ENCODE peak calls at places on chromosome 4, in eight cellular contexts. One of them, this sample, is unnamed.

GRCh38 chr4:2698951-2699505 is 57.1 kb downstream of the TNIP2 start:
- DNase-seq in coronary artery: no peak
- DNase-seq in CD8-positive, alpha-beta T cell: no peak
- DNase-seq in neural progenitor cell: no peak
- DNase-seq in A549: no peak
- DNase-seq in cardiac muscle cell: no peak
- DNase-seq in psoas muscle: no peak
- DNase-seq in naive thymus-derived CD4-positive, alpha-beta T cell: no peak
- DNase-seq in this sample: no peak

GRCh38 chr4:83369825-83370639 is 35.4 kb upstream of the HPSE start:
- DNase-seq in coronary artery: no peak
- DNase-seq in CD8-positive, alpha-beta T cell: no peak
- DNase-seq in neural progenitor cell: no peak
- DNase-seq in A549: no peak
- DNase-seq in cardiac muscle cell: no peak
- DNase-seq in psoas muscle: no peak
- DNase-seq in naive thymus-derived CD4-positive, alpha-beta T cell: no peak
- DNase-seq in this sample: no peak

GRCh38 chr4:76990288-76991080 is 40.9 kb downstream of the SEPTIN11 start:
- DNase-seq in coronary artery: no peak
- DNase-seq in CD8-positive, alpha-beta T cell: no peak
- DNase-seq in neural progenitor cell: no peak
- DNase-seq in A549: no peak
- DNase-seq in cardiac muscle cell: no peak
- DNase-seq in psoas muscle: no peak
- DNase-seq in naive thymus-derived CD4-positive, alpha-beta T cell: no peak
- DNase-seq in this sample: peak

GRCh38 chr4:57055873-57056272 is 54.3 kb downstream of the IGFBP7 start:
- DNase-seq in coronary artery: no peak
- DNase-seq in CD8-positive, alpha-beta T cell: no peak
- DNase-seq in neural progenitor cell: no peak
- DNase-seq in A549: no peak
- DNase-seq in cardiac muscle cell: peak
- DNase-seq in psoas muscle: no peak
- DNase-seq in naive thymus-derived CD4-positive, alpha-beta T cell: no peak
- DNase-seq in this sample: no peak

GRCh38 chr4:21001490-21001889 is 301.2 kb downstream of the PACRGL start:
- DNase-seq in coronary artery: no peak
- DNase-seq in CD8-positive, alpha-beta T cell: no peak
- DNase-seq in neural progenitor cell: no peak
- DNase-seq in A549: no peak
- DNase-seq in cardiac muscle cell: no peak
- DNase-seq in psoas muscle: no peak
- DNase-seq in naive thymus-derived CD4-positive, alpha-beta T cell: no peak
- DNase-seq in this sample: no peak

GRCh38 chr4:7970031-7970946 is 30.6 kb upstream of the AFAP1 start:
- DNase-seq in coronary artery: no peak
- DNase-seq in CD8-positive, alpha-beta T cell: peak
- DNase-seq in neural progenitor cell: no peak
- DNase-seq in A549: no peak
- DNase-seq in cardiac muscle cell: no peak
- DNase-seq in psoas muscle: no peak
- DNase-seq in naive thymus-derived CD4-positive, alpha-beta T cell: peak
- DNase-seq in this sample: no peak

GRCh38 chr4:181479145-181479544 is 764.1 kb upstream of the TENM3 start:
- DNase-seq in coronary artery: no peak
- DNase-seq in CD8-positive, alpha-beta T cell: no peak
- DNase-seq in neural progenitor cell: peak
- DNase-seq in A549: no peak
- DNase-seq in cardiac muscle cell: no peak
- DNase-seq in psoas muscle: no peak
- DNase-seq in naive thymus-derived CD4-positive, alpha-beta T cell: no peak
- DNase-seq in this sample: no peak

GRCh38 chr4:123346330-123346940 is 50.2 kb upstream of the SPRY1 start:
- DNase-seq in coronary artery: no peak
- DNase-seq in CD8-positive, alpha-beta T cell: no peak
- DNase-seq in neural progenitor cell: no peak
- DNase-seq in A549: no peak
- DNase-seq in cardiac muscle cell: no peak
- DNase-seq in psoas muscle: no peak
- DNase-seq in naive thymus-derived CD4-positive, alpha-beta T cell: no peak
- DNase-seq in this sample: no peak

GRCh38 chr4:180449395-180449956 is 1793.7 kb upstream of the TENM3 start:
- DNase-seq in coronary artery: no peak
- DNase-seq in CD8-positive, alpha-beta T cell: no peak
- DNase-seq in neural progenitor cell: peak
- DNase-seq in A549: peak
- DNase-seq in cardiac muscle cell: peak
- DNase-seq in psoas muscle: no peak
- DNase-seq in naive thymus-derived CD4-positive, alpha-beta T cell: no peak
- DNase-seq in this sample: peak

GRCh38 chr4:126440297-126440696 is 1125.5 kb downstream of the FAT4 start:
- DNase-seq in coronary artery: no peak
- DNase-seq in CD8-positive, alpha-beta T cell: no peak
- DNase-seq in neural progenitor cell: peak
- DNase-seq in A549: no peak
- DNase-seq in cardiac muscle cell: no peak
- DNase-seq in psoas muscle: no peak
- DNase-seq in naive thymus-derived CD4-positive, alpha-beta T cell: no peak
- DNase-seq in this sample: no peak

GRCh38 chr4:83490876-83491450 is 6.1 kb upstream of the ABRAXAS1 start:
- DNase-seq in coronary artery: no peak
- DNase-seq in CD8-positive, alpha-beta T cell: peak
- DNase-seq in neural progenitor cell: peak
- DNase-seq in A549: peak
- DNase-seq in cardiac muscle cell: peak
- DNase-seq in psoas muscle: no peak
- DNase-seq in naive thymus-derived CD4-positive, alpha-beta T cell: peak
- DNase-seq in this sample: no peak

GRCh38 chr4:17276821-17277220 is 235.1 kb downstream of the QDPR start:
- DNase-seq in coronary artery: no peak
- DNase-seq in CD8-positive, alpha-beta T cell: no peak
- DNase-seq in neural progenitor cell: no peak
- DNase-seq in A549: no peak
- DNase-seq in cardiac muscle cell: no peak
- DNase-seq in psoas muscle: peak
- DNase-seq in naive thymus-derived CD4-positive, alpha-beta T cell: no peak
- DNase-seq in this sample: no peak

GRCh38 chr4:6343950-6344408 is 74.3 kb downstream of the WFS1 start:
- DNase-seq in coronary artery: no peak
- DNase-seq in CD8-positive, alpha-beta T cell: no peak
- DNase-seq in neural progenitor cell: no peak
- DNase-seq in A549: peak
- DNase-seq in cardiac muscle cell: no peak
- DNase-seq in psoas muscle: no peak
- DNase-seq in naive thymus-derived CD4-positive, alpha-beta T cell: no peak
- DNase-seq in this sample: peak

GRCh38 chr4:176123710-176124407 is 58.2 kb downstream of the WDR17 start:
- DNase-seq in coronary artery: no peak
- DNase-seq in CD8-positive, alpha-beta T cell: no peak
- DNase-seq in neural progenitor cell: peak
- DNase-seq in A549: no peak
- DNase-seq in cardiac muscle cell: peak
- DNase-seq in psoas muscle: no peak
- DNase-seq in naive thymus-derived CD4-positive, alpha-beta T cell: no peak
- DNase-seq in this sample: no peak

GRCh38 chr4:1244081-1244977 is 4.6 kb downstream of the CTBP1 start:
- DNase-seq in coronary artery: peak
- DNase-seq in CD8-positive, alpha-beta T cell: no peak
- DNase-seq in neural progenitor cell: no peak
- DNase-seq in A549: no peak
- DNase-seq in cardiac muscle cell: no peak
- DNase-seq in psoas muscle: peak
- DNase-seq in naive thymus-derived CD4-positive, alpha-beta T cell: peak
- DNase-seq in this sample: no peak

GRCh38 chr4:165124488-165124887 is 11.8 kb upstream of the TMEM192 start:
- DNase-seq in coronary artery: no peak
- DNase-seq in CD8-positive, alpha-beta T cell: no peak
- DNase-seq in neural progenitor cell: no peak
- DNase-seq in A549: no peak
- DNase-seq in cardiac muscle cell: no peak
- DNase-seq in psoas muscle: no peak
- DNase-seq in naive thymus-derived CD4-positive, alpha-beta T cell: no peak
- DNase-seq in this sample: no peak

GRCh38 chr4:65392488-65392887 is 277.8 kb downstream of the EPHA5 start:
- DNase-seq in coronary artery: no peak
- DNase-seq in CD8-positive, alpha-beta T cell: no peak
- DNase-seq in neural progenitor cell: no peak
- DNase-seq in A549: no peak
- DNase-seq in cardiac muscle cell: no peak
- DNase-seq in psoas muscle: no peak
- DNase-seq in naive thymus-derived CD4-positive, alpha-beta T cell: no peak
- DNase-seq in this sample: no peak

GRCh38 chr4:145735777-145736176 is 55.8 kb downstream of the C4orf51 start:
- DNase-seq in coronary artery: no peak
- DNase-seq in CD8-positive, alpha-beta T cell: no peak
- DNase-seq in neural progenitor cell: no peak
- DNase-seq in A549: no peak
- DNase-seq in cardiac muscle cell: peak
- DNase-seq in psoas muscle: no peak
- DNase-seq in naive thymus-derived CD4-positive, alpha-beta T cell: no peak
- DNase-seq in this sample: no peak

GRCh38 chr4:16085822-16086221 is 2.0 kb upstream of the PROM1 start:
- DNase-seq in coronary artery: no peak
- DNase-seq in CD8-positive, alpha-beta T cell: no peak
- DNase-seq in neural progenitor cell: no peak
- DNase-seq in A549: no peak
- DNase-seq in cardiac muscle cell: no peak
- DNase-seq in psoas muscle: no peak
- DNase-seq in naive thymus-derived CD4-positive, alpha-beta T cell: no peak
- DNase-seq in this sample: no peak

GRCh38 chr4:32129967-32130366 is 1409.8 kb downstream of the PCDH7 start:
- DNase-seq in coronary artery: no peak
- DNase-seq in CD8-positive, alpha-beta T cell: no peak
- DNase-seq in neural progenitor cell: no peak
- DNase-seq in A549: no peak
- DNase-seq in cardiac muscle cell: no peak
- DNase-seq in psoas muscle: no peak
- DNase-seq in naive thymus-derived CD4-positive, alpha-beta T cell: no peak
- DNase-seq in this sample: no peak

GRCh38 chr4:100076753-100077152 is 113.5 kb downstream of the DDIT4L start:
- DNase-seq in coronary artery: no peak
- DNase-seq in CD8-positive, alpha-beta T cell: no peak
- DNase-seq in neural progenitor cell: no peak
- DNase-seq in A549: no peak
- DNase-seq in cardiac muscle cell: no peak
- DNase-seq in psoas muscle: no peak
- DNase-seq in naive thymus-derived CD4-positive, alpha-beta T cell: no peak
- DNase-seq in this sample: no peak

GRCh38 chr4:139333046-139333445 is 30.8 kb upstream of the NDUFC1 start:
- DNase-seq in coronary artery: no peak
- DNase-seq in CD8-positive, alpha-beta T cell: no peak
- DNase-seq in neural progenitor cell: no peak
- DNase-seq in A549: no peak
- DNase-seq in cardiac muscle cell: no peak
- DNase-seq in psoas muscle: no peak
- DNase-seq in naive thymus-derived CD4-positive, alpha-beta T cell: no peak
- DNase-seq in this sample: peak

GRCh38 chr4:139329665-139330200 is 27.5 kb upstream of the NDUFC1 start:
- DNase-seq in coronary artery: no peak
- DNase-seq in CD8-positive, alpha-beta T cell: no peak
- DNase-seq in neural progenitor cell: no peak
- DNase-seq in A549: no peak
- DNase-seq in cardiac muscle cell: no peak
- DNase-seq in psoas muscle: no peak
- DNase-seq in naive thymus-derived CD4-positive, alpha-beta T cell: no peak
- DNase-seq in this sample: no peak

GRCh38 chr4:139331185-139331584 is 28.9 kb upstream of the NDUFC1 start:
- DNase-seq in coronary artery: no peak
- DNase-seq in CD8-positive, alpha-beta T cell: no peak
- DNase-seq in neural progenitor cell: no peak
- DNase-seq in A549: no peak
- DNase-seq in cardiac muscle cell: no peak
- DNase-seq in psoas muscle: no peak
- DNase-seq in naive thymus-derived CD4-positive, alpha-beta T cell: no peak
- DNase-seq in this sample: peak

GRCh38 chr4:139324620-139325019 is 22.3 kb upstream of the NDUFC1 start:
- DNase-seq in coronary artery: no peak
- DNase-seq in CD8-positive, alpha-beta T cell: no peak
- DNase-seq in neural progenitor cell: no peak
- DNase-seq in A549: no peak
- DNase-seq in cardiac muscle cell: no peak
- DNase-seq in psoas muscle: no peak
- DNase-seq in naive thymus-derived CD4-positive, alpha-beta T cell: no peak
- DNase-seq in this sample: no peak

GRCh38 chr4:139330283-139330682 is 28.0 kb upstream of the NDUFC1 start:
- DNase-seq in coronary artery: no peak
- DNase-seq in CD8-positive, alpha-beta T cell: no peak
- DNase-seq in neural progenitor cell: no peak
- DNase-seq in A549: no peak
- DNase-seq in cardiac muscle cell: no peak
- DNase-seq in psoas muscle: no peak
- DNase-seq in naive thymus-derived CD4-positive, alpha-beta T cell: no peak
- DNase-seq in this sample: no peak
- H3K27ac ChIP-seq in coronary artery: no peak
- H3K27ac ChIP-seq in CD8-positive, alpha-beta T cell: no peak
- H3K27ac ChIP-seq in neural progenitor cell: peak
- H3K27ac ChIP-seq in A549: no peak
- H3K27ac ChIP-seq in cardiac muscle cell: no peak
- H3K27ac ChIP-seq in psoas muscle: no peak
- H3K27ac ChIP-seq in naive thymus-derived CD4-positive, alpha-beta T cell: no peak
- H3K27ac ChIP-seq in this sample: no peak

DNA sequence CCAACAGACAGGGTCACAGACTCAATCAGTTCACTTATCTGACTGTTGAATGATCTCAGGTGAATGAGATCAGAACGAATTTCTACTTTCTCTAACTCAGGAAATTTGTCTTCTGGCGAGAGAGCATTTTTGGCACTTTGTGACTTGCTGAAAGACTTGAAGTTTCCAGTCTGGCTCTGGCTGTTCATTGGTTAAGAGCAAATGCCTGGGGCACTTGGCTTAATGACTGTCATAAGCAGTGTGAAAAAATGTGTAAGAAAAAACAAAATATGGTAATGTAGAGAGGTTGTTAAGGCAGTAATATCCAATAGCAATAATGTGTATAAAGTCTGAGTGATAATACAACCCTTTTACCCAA is 71.3 kb upstream of the PGRMC2 start:
- DNase-seq in coronary artery: no peak
- DNase-seq in CD8-positive, alpha-beta T cell: no peak
- DNase-seq in neural progenitor cell: no peak
- DNase-seq in A549: no peak
- DNase-seq in cardiac muscle cell: no peak
- DNase-seq in psoas muscle: no peak
- DNase-seq in naive thymus-derived CD4-positive, alpha-beta T cell: no peak
- DNase-seq in this sample: no peak
- H3K27ac ChIP-seq in coronary artery: no peak
- H3K27ac ChIP-seq in CD8-positive, alpha-beta T cell: no peak
- H3K27ac ChIP-seq in neural progenitor cell: no peak
- H3K27ac ChIP-seq in A549: peak
- H3K27ac ChIP-seq in cardiac muscle cell: peak
- H3K27ac ChIP-seq in psoas muscle: peak
- H3K27ac ChIP-seq in naive thymus-derived CD4-positive, alpha-beta T cell: no peak
- H3K27ac ChIP-seq in this sample: no peak

GRCh38 chr4:26074672-26075071 is 160.7 kb downstream of the SMIM20 start:
- DNase-seq in coronary artery: no peak
- DNase-seq in CD8-positive, alpha-beta T cell: no peak
- DNase-seq in neural progenitor cell: no peak
- DNase-seq in A549: no peak
- DNase-seq in cardiac muscle cell: no peak
- DNase-seq in psoas muscle: no peak
- DNase-seq in naive thymus-derived CD4-positive, alpha-beta T cell: no peak
- DNase-seq in this sample: no peak
- H3K27ac ChIP-seq in coronary artery: no peak
- H3K27ac ChIP-seq in CD8-positive, alpha-beta T cell: no peak
- H3K27ac ChIP-seq in neural progenitor cell: no peak
- H3K27ac ChIP-seq in A549: no peak
- H3K27ac ChIP-seq in cardiac muscle cell: no peak
- H3K27ac ChIP-seq in psoas muscle: no peak
- H3K27ac ChIP-seq in naive thymus-derived CD4-positive, alpha-beta T cell: no peak
- H3K27ac ChIP-seq in this sample: no peak

GRCh38 chr4:140726776-140727500 is 29.2 kb downstream of the TBC1D9 start:
- DNase-seq in coronary artery: no peak
- DNase-seq in CD8-positive, alpha-beta T cell: no peak
- DNase-seq in neural progenitor cell: no peak
- DNase-seq in A549: peak
- DNase-seq in cardiac muscle cell: no peak
- DNase-seq in psoas muscle: no peak
- DNase-seq in naive thymus-derived CD4-positive, alpha-beta T cell: no peak
- DNase-seq in this sample: peak
- H3K27ac ChIP-seq in coronary artery: no peak
- H3K27ac ChIP-seq in CD8-positive, alpha-beta T cell: no peak
- H3K27ac ChIP-seq in neural progenitor cell: no peak
- H3K27ac ChIP-seq in A549: peak
- H3K27ac ChIP-seq in cardiac muscle cell: no peak
- H3K27ac ChIP-seq in psoas muscle: no peak
- H3K27ac ChIP-seq in naive thymus-derived CD4-positive, alpha-beta T cell: no peak
- H3K27ac ChIP-seq in this sample: no peak